ENCODE peak calls at places on chromosome 2, in five cellular contexts. H is left cardiac atrium, I is HTR-8/SVneo, U is NCI-H345, B is T-cell. T is an unnamed sample.
A peak's percentile ranks its signal among the peaks of the same experiment; 100 is the strongest.

GRCh38 chr2:100733344-100734187 is 86.4 kb upstream of the NPAS2 start:
- DNase-seq in H (peak; percentile 57), I (peak; percentile 29), U (no peak), B (no peak), T (no peak)

GRCh38 chr2:99635710-99636431 is 146.1 kb upstream of the REV1 start:
- DNase-seq in H (peak; percentile 85), I (no peak), U (no peak), B (no peak), T (peak; percentile 91)

GRCh38 chr2:234425923-234426603 is 70.8 kb downstream of the ARL4C start:
- DNase-seq in H (no peak), I (no peak), U (no peak), B (peak; percentile 74), T (no peak)

GRCh38 chr2:156065912-156066311 is 266.6 kb downstream of the NR4A2 start:
- DNase-seq in H (no peak), I (no peak), U (no peak), B (no peak), T (no peak)

GRCh38 chr2:75055307-75055819 is 96.9 kb downstream of the POLE4 start:
- DNase-seq in H (no peak), I (no peak), U (no peak), B (no peak), T (no peak)

GRCh38 chr2:160375802-160376469 is 117.7 kb downstream of the RBMS1 start:
- DNase-seq in H (no peak), I (no peak), U (no peak), B (no peak), T (no peak)

GRCh38 chr2:217208867-217209266 is 349.0 kb upstream of the TNP1 start:
- DNase-seq in H (no peak), I (no peak), U (no peak), B (no peak), T (no peak)

GRCh38 chr2:237134321-237134720 is 48.6 kb downstream of the COPS8 start:
- DNase-seq in H (no peak), I (no peak), U (no peak), B (no peak), T (no peak)

GRCh38 chr2:99609851-99610381 is 120.1 kb upstream of the REV1 start:
- DNase-seq in H (no peak), I (no peak), U (no peak), B (no peak), T (no peak)

GRCh38 chr2:13596233-13596632 is 879.5 kb downstream of the TRIB2 start:
- DNase-seq in H (no peak), I (no peak), U (no peak), B (no peak), T (no peak)

GRCh38 chr2:183592271-183592670 is 468.0 kb downstream of the NUP35 start:
- DNase-seq in H (no peak), I (no peak), U (peak; percentile 62), B (no peak), T (no peak)

GRCh38 chr2:51953931-51954330 is 922.0 kb upstream of the NRXN1 start:
- DNase-seq in H (no peak), I (peak; percentile 14), U (no peak), B (no peak), T (no peak)

GRCh38 chr2:66509326-66509811 is 74.4 kb downstream of the MEIS1 start:
- DNase-seq in H (no peak), I (no peak), U (no peak), B (no peak), T (no peak)

GRCh38 chr2:132400169-132400900 is 16.3 kb upstream of the GPR39 start:
- DNase-seq in H (no peak), I (no peak), U (no peak), B (no peak), T (no peak)

GRCh38 chr2:202377308-202377736 is 1.2 kb downstream of the BMPR2 start:
- DNase-seq in H (peak; percentile 63), I (no peak), U (peak; percentile 22), B (no peak), T (peak; percentile 74)

GRCh38 chr2:236634203-236634602 is 64.6 kb downstream of the ACKR3 start:
- DNase-seq in H (no peak), I (no peak), U (no peak), B (no peak), T (no peak)

GRCh38 chr2:201070966-201071304 is 536 bp downstream of the HYCC2 start:
- DNase-seq in H (no peak), I (no peak), U (no peak), B (no peak), T (no peak)

GRCh38 chr2:240296104-240296406 is 139.4 kb upstream of the GPC1 start:
- DNase-seq in H (no peak), I (no peak), U (no peak), B (no peak), T (no peak)

GRCh38 chr2:69380072-69380917 is 6.7 kb downstream of the GFPT1 start:
- DNase-seq in H (no peak), I (no peak), U (no peak), B (no peak), T (no peak)

GRCh38 chr2:67346718-67347407 is 50.3 kb upstream of the ETAA1 start:
- DNase-seq in H (no peak), I (no peak), U (no peak), B (no peak), T (no peak)

GRCh38 chr2:75558132-75558530 is 2.6 kb downstream of the EVA1A start:
- DNase-seq in H (no peak), I (no peak), U (no peak), B (no peak), T (no peak)

GRCh38 chr2:220891405-220891804 is 680.7 kb downstream of the EPHA4 start:
- DNase-seq in H (no peak), I (peak; percentile 80), U (no peak), B (no peak), T (no peak)

GRCh38 chr2:223041527-223042109 is 10.4 kb upstream of the KCNE4 start:
- DNase-seq in H (peak; percentile 83), I (peak; percentile 87), U (peak; percentile 27), B (no peak), T (peak; percentile 88)

GRCh38 chr2:110173523-110173922 is 31.3 kb downstream of the NPHP1 start:
- DNase-seq in H (no peak), I (no peak), U (no peak), B (no peak), T (no peak)

GRCh38 chr2:71154798-71155197 is 24.4 kb downstream of the MPHOSPH10 start:
- DNase-seq in H (no peak), I (peak; percentile 44), U (no peak), B (no peak), T (no peak)

GRCh38 chr2:133801956-133802355 is 233.7 kb upstream of the NCKAP5 start:
- DNase-seq in H (no peak), I (no peak), U (peak; percentile 60), B (no peak), T (no peak)

GRCh38 chr2:222652856-222653255 is 3.0 kb downstream of the FARSB start:
- DNase-seq in H (no peak), I (no peak), U (no peak), B (no peak), T (no peak)

GRCh38 chr2:239444626-239445625 is 44.1 kb upstream of the HDAC4 start:
- DNase-seq in H (no peak), I (no peak), U (peak; percentile 30), B (no peak), T (no peak)

T was measured in sigmoid colon.